ENCODE peak calls at places on chromosomes 11 and 22, in nine cellular contexts. C is esophagus muscularis mucosa, Z is tibial artery, I is PC-9, J is stomach, Y is neural progenitor cell, E is IMR-90, W is heart right ventricle, R is cardiac fibroblast. G is an unnamed sample.

GRCh38 chr22:46043816-46044717 is 67.1 kb upstream of the WNT7B start:
- DNase-seq in C (no peak), Z (peak), I (no peak), J (peak), Y (no peak), E (no peak), W (no peak), R (peak), G (no peak)

GRCh38 chr11:32705309-32706033 is 89.0 kb downstream of the CCDC73 start:
- DNase-seq in C (no peak), Z (no peak), I (no peak), J (no peak), Y (peak), E (no peak), W (no peak), R (no peak), G (no peak)

GRCh38 chr11:41225856-41226255 is 233.6 kb downstream of the LRRC4C start:
- DNase-seq in C (no peak), Z (no peak), I (no peak), J (no peak), Y (no peak), E (no peak), W (no peak), R (no peak), G (no peak)

GRCh38 chr11:6612816-6613136 is 760 bp upstream of the TAF10 start:
- DNase-seq in C (no peak), Z (no peak), I (peak), J (no peak), Y (peak), E (no peak), W (peak), R (no peak), G (no peak)

GRCh38 chr11:72844356-72844755 is 30.1 kb downstream of the ATG16L2 start:
- DNase-seq in C (no peak), Z (no peak), I (no peak), J (no peak), Y (no peak), E (peak), W (peak), R (no peak), G (no peak)

GRCh38 chr11:72584933-72585597 is 89.2 kb downstream of the PDE2A start:
- DNase-seq in C (no peak), Z (no peak), I (no peak), J (no peak), Y (no peak), E (no peak), W (no peak), R (no peak), G (no peak)

GRCh38 chr11:44804449-44805151 is 77.8 kb downstream of the TSPAN18 start:
- DNase-seq in C (no peak), Z (no peak), I (no peak), J (no peak), Y (no peak), E (peak), W (no peak), R (no peak), G (no peak)

GRCh38 chr11:95577716-95578460 is 211.7 kb downstream of the FAM76B start:
- DNase-seq in C (no peak), Z (no peak), I (peak), J (no peak), Y (no peak), E (peak), W (no peak), R (peak), G (peak)

GRCh38 chr11:114399903-114400221 is 449 bp downstream of the C11orf71 start:
- DNase-seq in C (peak), Z (peak), I (peak), J (peak), Y (peak), E (no peak), W (no peak), R (no peak), G (no peak)

GRCh38 chr22:35451602-35452001 is 51.7 kb downstream of the MCM5 start:
- DNase-seq in C (no peak), Z (no peak), I (no peak), J (no peak), Y (no peak), E (no peak), W (no peak), R (no peak), G (no peak)

GRCh38 chr11:68282141-68282860 is 10.5 kb upstream of the C11orf24 start:
- DNase-seq in C (no peak), Z (no peak), I (no peak), J (no peak), Y (no peak), E (no peak), W (no peak), R (no peak), G (no peak)

GRCh38 chr11:17405232-17406005 is 17.0 kb upstream of the KCNJ11 start:
- DNase-seq in C (no peak), Z (peak), I (no peak), J (peak), Y (peak), E (peak), W (peak), R (peak), G (no peak)

GRCh38 chr11:8087185-8087584 is 6.2 kb downstream of the TUB start:
- DNase-seq in C (no peak), Z (no peak), I (no peak), J (no peak), Y (peak), E (no peak), W (no peak), R (no peak), G (no peak)

GRCh38 chr11:113201055-113201818 is 113.1 kb upstream of the TTC12 start:
- DNase-seq in C (no peak), Z (no peak), I (no peak), J (no peak), Y (peak), E (no peak), W (no peak), R (no peak), G (no peak)

GRCh38 chr11:123454060-123454651 is 24.1 kb downstream of the GRAMD1B start:
- DNase-seq in C (no peak), Z (no peak), I (peak), J (no peak), Y (no peak), E (peak), W (no peak), R (peak), G (no peak)

GRCh38 chr11:23155503-23155902 is 295.2 kb upstream of the CCDC179 start:
- DNase-seq in C (no peak), Z (no peak), I (no peak), J (no peak), Y (no peak), E (no peak), W (no peak), R (no peak), G (no peak)

GRCh38 chr11:67040147-67040546 is 16.5 kb upstream of the RHOD start:
- DNase-seq in C (no peak), Z (no peak), I (peak), J (no peak), Y (no peak), E (no peak), W (no peak), R (no peak), G (no peak)

GRCh38 chr22:33325232-33326004 is 267.2 kb upstream of the SYN3 start:
- DNase-seq in C (no peak), Z (no peak), I (peak), J (no peak), Y (no peak), E (no peak), W (peak), R (no peak), G (no peak)

GRCh38 chr11:7673724-7674434 is 579 bp upstream of the CYB5R2 start:
- DNase-seq in C (no peak), Z (no peak), I (no peak), J (peak), Y (peak), E (no peak), W (no peak), R (no peak), G (no peak)

GRCh38 chr11:15967966-15968365 is 388.4 kb downstream of the SOX6 start:
- DNase-seq in C (no peak), Z (no peak), I (no peak), J (no peak), Y (no peak), E (peak), W (no peak), R (peak), G (no peak)

GRCh38 chr22:42830161-42830560 is 26.9 kb downstream of the ARFGAP3 start:
- DNase-seq in C (no peak), Z (no peak), I (no peak), J (no peak), Y (no peak), E (no peak), W (no peak), R (no peak), G (no peak)

GRCh38 chr11:2461253-2462091 is 16.7 kb downstream of the KCNQ1 start:
- DNase-seq in C (no peak), Z (no peak), I (no peak), J (peak), Y (no peak), E (no peak), W (peak), R (no peak), G (no peak)

GRCh38 chr22:42700901-42701300 is 19.8 kb downstream of the A4GALT start:
- DNase-seq in C (no peak), Z (no peak), I (no peak), J (no peak), Y (no peak), E (no peak), W (no peak), R (no peak), G (no peak)

GRCh38 chr11:64303109-64304031 is 2.0 kb upstream of the ESRRA start:
- DNase-seq in C (no peak), Z (no peak), I (peak), J (no peak), Y (no peak), E (no peak), W (no peak), R (no peak), G (no peak)

GRCh38 chr22:17371446-17371845 is 2.2 kb downstream of the CECR2 start:
- DNase-seq in C (no peak), Z (no peak), I (no peak), J (no peak), Y (no peak), E (no peak), W (no peak), R (no peak), G (no peak)
- H3K4me3 ChIP-seq in C (peak), Z (no peak), I (no peak), J (no peak), Y (peak), E (no peak), W (peak), R (peak), G (peak)

DNA sequence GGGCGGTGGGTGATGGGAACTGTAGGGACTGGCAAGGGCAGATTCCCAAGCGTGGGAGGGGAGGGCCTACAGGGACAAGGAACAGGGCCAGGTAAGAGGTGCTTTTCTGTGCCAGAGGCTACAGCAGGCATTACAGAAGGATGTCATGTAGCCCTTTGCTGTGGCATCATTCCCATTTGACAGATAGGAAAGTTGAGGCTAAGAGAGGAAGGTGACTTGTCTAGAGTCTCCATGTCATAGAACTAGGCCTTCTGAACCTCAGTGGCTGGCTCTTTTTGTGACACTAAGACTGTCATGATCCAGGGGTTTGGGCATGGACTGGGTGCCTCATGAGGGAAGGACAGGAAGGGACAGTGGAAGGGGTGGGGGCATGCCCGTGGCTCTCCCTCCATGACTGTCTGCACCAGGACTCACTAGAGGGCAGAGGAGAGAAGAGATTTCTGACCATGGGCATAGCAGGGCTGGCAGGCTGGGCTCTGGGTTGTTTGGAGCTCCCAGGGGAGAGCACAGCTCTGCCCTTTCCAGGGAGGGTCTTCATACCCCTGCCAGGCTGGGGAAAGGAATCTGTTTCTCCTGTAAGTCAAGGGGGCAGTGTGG is 3.2 kb downstream of the MMP11 start:
- DNase-seq in C (no peak), Z (no peak), I (no peak), J (no peak), Y (no peak), E (no peak), W (no peak), R (no peak), G (no peak)
- TF ChIP-seq CTCF in C (no peak), Z (no peak), I (no peak), J (no peak), Y (no peak), E (no peak), W (no peak), R (no peak), G (no peak)

GRCh38 chr11:85737738-85738137 is 51.7 kb upstream of the CCDC89 start:
- DNase-seq in C (peak), Z (no peak), I (peak), J (no peak), Y (no peak), E (no peak), W (no peak), R (no peak), G (no peak)

GRCh38 chr11:85742348-85742747 is 56.4 kb upstream of the CCDC89 start:
- DNase-seq in C (peak), Z (no peak), I (no peak), J (no peak), Y (no peak), E (no peak), W (no peak), R (no peak), G (no peak)

GRCh38 chr11:85742873-85743275 is 56.9 kb upstream of the CCDC89 start:
- DNase-seq in C (peak), Z (no peak), I (peak), J (no peak), Y (no peak), E (no peak), W (no peak), R (no peak), G (no peak)

GRCh38 chr11:85736121-85736520 is 50.1 kb upstream of the CCDC89 start:
- DNase-seq in C (no peak), Z (no peak), I (peak), J (no peak), Y (peak), E (no peak), W (no peak), R (no peak), G (no peak)

GRCh38 chr11:85740464-85741400 is 54.7 kb upstream of the CCDC89 start:
- DNase-seq in C (peak), Z (no peak), I (peak), J (no peak), Y (peak), E (no peak), W (no peak), R (no peak), G (no peak)
- H3K4me3 ChIP-seq in C (no peak), Z (no peak), I (peak), J (no peak), Y (no peak), E (no peak), W (no peak), R (no peak), G (no peak)

DNA sequence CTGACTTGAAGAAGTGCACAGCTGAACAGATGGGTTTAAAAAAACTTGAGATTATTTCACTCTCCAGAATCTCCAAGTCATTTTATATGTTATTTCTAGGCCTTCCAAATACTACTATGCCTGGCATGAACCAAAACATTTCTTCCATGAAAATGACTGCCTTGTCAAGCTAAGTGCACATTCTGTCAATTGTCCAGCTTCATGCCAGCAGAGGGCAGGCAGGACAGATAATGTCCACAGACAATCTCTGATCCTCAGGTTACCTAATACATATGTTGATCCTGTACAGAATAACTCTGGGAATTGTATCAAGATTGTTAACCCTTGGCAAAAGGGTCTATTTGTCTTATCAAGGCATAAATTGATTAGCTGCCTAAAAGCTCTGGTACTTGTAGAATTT is 229.5 kb downstream of the AASDHPPT start:
- DNase-seq in C (no peak), Z (no peak), I (no peak), J (no peak), Y (no peak), E (no peak), W (no peak), R (peak), G (no peak)
- TF ChIP-seq CTCF in C (no peak), Z (no peak), I (peak), J (no peak), Y (peak), E (peak), W (no peak), R (peak), G (peak)

GRCh38 chr22:50624347-50625130 is 3.4 kb downstream of the ARSA start:
- DNase-seq in C (no peak), Z (no peak), I (no peak), J (no peak), Y (no peak), E (no peak), W (no peak), R (no peak), G (no peak)

GRCh38 chr22:50622723-50623327 is 5.1 kb downstream of the ARSA start:
- DNase-seq in C (no peak), Z (no peak), I (no peak), J (peak), Y (no peak), E (no peak), W (no peak), R (no peak), G (no peak)

GRCh38 chr22:50621948-50622722 is 5.8 kb downstream of the ARSA start:
- DNase-seq in C (no peak), Z (no peak), I (no peak), J (peak), Y (peak), E (no peak), W (no peak), R (no peak), G (no peak)

GRCh38 chr22:50621491-50621880 is 6.5 kb downstream of the ARSA start:
- DNase-seq in C (no peak), Z (no peak), I (no peak), J (no peak), Y (no peak), E (no peak), W (no peak), R (no peak), G (no peak)

GRCh38 chr22:50620861-50621490 is 7.0 kb downstream of the ARSA start:
- DNase-seq in C (no peak), Z (no peak), I (no peak), J (no peak), Y (no peak), E (no peak), W (no peak), R (no peak), G (no peak)
- H3K4me3 ChIP-seq in C (peak), Z (no peak), I (peak), J (peak), Y (peak), E (no peak), W (no peak), R (no peak), G (no peak)

GRCh38 chr11:84526250-84526649 is 1100.9 kb downstream of the DLG2 start:
- DNase-seq in C (no peak), Z (no peak), I (no peak), J (no peak), Y (no peak), E (no peak), W (no peak), R (no peak), G (no peak)
- TF ChIP-seq CTCF in C (no peak), Z (no peak), I (no peak), J (no peak), Y (no peak), E (no peak), W (no peak), R (no peak), G (no peak)

GRCh38 chr11:100680070-100680469 is 7.0 kb upstream of the ARHGAP42 start:
- DNase-seq in C (no peak), Z (no peak), I (no peak), J (no peak), Y (no peak), E (no peak), W (no peak), R (no peak), G (no peak)

GRCh38 chr11:100676901-100677300 is 10.2 kb upstream of the ARHGAP42 start:
- DNase-seq in C (no peak), Z (no peak), I (peak), J (no peak), Y (no peak), E (peak), W (no peak), R (no peak), G (no peak)

GRCh38 chr11:100681064-100681502 is 6.0 kb upstream of the ARHGAP42 start:
- DNase-seq in C (no peak), Z (peak), I (peak), J (peak), Y (no peak), E (peak), W (peak), R (peak), G (peak)

GRCh38 chr11:100675115-100675650 is 11.9 kb upstream of the ARHGAP42 start:
- DNase-seq in C (no peak), Z (no peak), I (no peak), J (no peak), Y (no peak), E (no peak), W (no peak), R (no peak), G (no peak)

GRCh38 chr11:100677796-100678195 is 9.3 kb upstream of the ARHGAP42 start:
- DNase-seq in C (no peak), Z (no peak), I (no peak), J (no peak), Y (no peak), E (no peak), W (no peak), R (no peak), G (no peak)
- H3K4me3 ChIP-seq in C (no peak), Z (no peak), I (no peak), J (no peak), Y (no peak), E (no peak), W (no peak), R (no peak), G (no peak)

DNA sequence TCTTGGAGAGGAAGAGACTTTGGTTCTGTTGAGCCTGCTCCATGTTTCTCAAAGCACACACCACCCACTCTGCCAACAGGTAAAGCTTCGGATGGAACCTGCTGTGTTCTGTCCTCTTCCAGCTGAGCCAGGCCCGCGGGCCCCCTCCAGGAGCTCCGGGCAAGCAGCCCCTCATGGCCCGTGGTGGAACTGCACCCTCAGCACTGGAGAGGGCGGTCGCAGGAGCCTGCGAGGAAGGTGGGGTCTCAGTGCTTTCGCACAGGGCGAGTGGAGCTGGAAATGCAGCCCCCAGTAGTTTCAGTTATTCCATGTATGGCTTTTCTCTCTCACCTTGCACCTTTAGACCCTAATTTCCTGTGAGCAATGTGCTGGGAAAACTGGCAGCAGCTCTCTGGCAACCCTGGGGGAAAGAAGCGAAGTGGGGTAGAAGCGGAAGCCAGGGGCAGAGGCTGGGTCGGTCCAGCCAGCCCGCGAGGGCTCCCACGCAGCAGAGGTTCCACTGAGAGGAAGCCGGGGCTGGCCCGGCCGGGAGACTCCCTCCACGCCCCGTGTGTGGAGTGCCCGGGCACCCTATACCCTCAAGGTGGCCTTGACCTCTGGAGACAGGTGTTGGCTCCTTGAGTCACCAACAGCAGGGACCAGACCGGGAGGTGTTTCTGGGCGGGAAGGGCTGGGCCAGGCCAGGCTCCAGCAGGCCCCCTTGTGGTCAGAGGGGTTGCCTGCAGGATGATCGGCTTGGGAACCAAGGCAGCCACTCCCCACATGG is 119.9 kb upstream of the TMEM45B start:
- DNase-seq in C (no peak), Z (no peak), I (peak), J (peak), Y (peak), E (peak), W (peak), R (peak), G (no peak)
- TF ChIP-seq CTCF in C (peak), Z (no peak), I (peak), J (peak), Y (peak), E (peak), W (peak), R (peak), G (peak)